ENCODE peak calls at places on chromosomes 13 and 19, in five cellular contexts. One of them, this sample, is unnamed.

GRCh38 chr13:76385606-76386005 is 500.6 kb downstream of the KCTD12 start:
- DNase-seq in HAP-1: no peak
- DNase-seq in CD8-positive, alpha-beta memory T cell: no peak
- DNase-seq in left ventricle myocardium inferior: no peak
- DNase-seq in CD8-positive, alpha-beta T cell: no peak
- DNase-seq in this sample: no peak

GRCh38 chr13:67042556-67042955 is 187.6 kb downstream of the PCDH9 start:
- DNase-seq in CD8-positive, alpha-beta T cell: no peak
- DNase-seq in HAP-1: no peak
- DNase-seq in CD8-positive, alpha-beta memory T cell: no peak
- DNase-seq in left ventricle myocardium inferior: no peak
- DNase-seq in this sample: no peak

GRCh38 chr19:7533925-7534480 is 1.5 kb upstream of the PNPLA6 start:
- DNase-seq in HAP-1: no peak
- DNase-seq in left ventricle myocardium inferior: peak; percentile 88
- DNase-seq in CD8-positive, alpha-beta T cell: peak; percentile 86
- DNase-seq in CD8-positive, alpha-beta memory T cell: peak; percentile 77
- DNase-seq in this sample: peak; percentile 95

GRCh38 chr13:76832258-76832988 is 53.8 kb downstream of the KCTD12 start:
- DNase-seq in left ventricle myocardium inferior: no peak
- DNase-seq in CD8-positive, alpha-beta memory T cell: no peak
- DNase-seq in CD8-positive, alpha-beta T cell: no peak
- DNase-seq in HAP-1: no peak
- DNase-seq in this sample: no peak

GRCh38 chr13:100634686-100635085 is 39.9 kb downstream of the TMTC4 start:
- DNase-seq in CD8-positive, alpha-beta T cell: no peak
- DNase-seq in HAP-1: no peak
- DNase-seq in left ventricle myocardium inferior: no peak
- DNase-seq in CD8-positive, alpha-beta memory T cell: no peak
- DNase-seq in this sample: no peak

GRCh38 chr13:30486230-30487074 is 20.7 kb upstream of the HMGB1 start:
- DNase-seq in CD8-positive, alpha-beta memory T cell: no peak
- DNase-seq in HAP-1: no peak
- DNase-seq in left ventricle myocardium inferior: no peak
- DNase-seq in CD8-positive, alpha-beta T cell: no peak
- DNase-seq in this sample: no peak

GRCh38 chr19:18699403-18700054 is 16.0 kb downstream of the CRTC1 start:
- DNase-seq in CD8-positive, alpha-beta T cell: no peak
- DNase-seq in left ventricle myocardium inferior: no peak
- DNase-seq in HAP-1: no peak
- DNase-seq in CD8-positive, alpha-beta memory T cell: peak; percentile 12
- DNase-seq in this sample: no peak

GRCh38 chr13:25196971-25197370 is 24.9 kb upstream of the AMER2 start:
- DNase-seq in CD8-positive, alpha-beta memory T cell: no peak
- DNase-seq in HAP-1: no peak
- DNase-seq in CD8-positive, alpha-beta T cell: no peak
- DNase-seq in left ventricle myocardium inferior: no peak
- DNase-seq in this sample: no peak

GRCh38 chr13:97114696-97115095 is 107.4 kb upstream of the MBNL2 start:
- DNase-seq in left ventricle myocardium inferior: no peak
- DNase-seq in CD8-positive, alpha-beta memory T cell: no peak
- DNase-seq in HAP-1: no peak
- DNase-seq in CD8-positive, alpha-beta T cell: no peak
- DNase-seq in this sample: no peak

GRCh38 chr13:107202371-107203023 is 634.6 kb upstream of the ARGLU1 start:
- DNase-seq in CD8-positive, alpha-beta T cell: no peak
- DNase-seq in left ventricle myocardium inferior: peak; percentile 31
- DNase-seq in HAP-1: no peak
- DNase-seq in CD8-positive, alpha-beta memory T cell: no peak
- DNase-seq in this sample: no peak

GRCh38 chr13:63595811-63596210 is 2180.2 kb upstream of the PCDH20 start:
- DNase-seq in CD8-positive, alpha-beta T cell: no peak
- DNase-seq in HAP-1: no peak
- DNase-seq in CD8-positive, alpha-beta memory T cell: no peak
- DNase-seq in left ventricle myocardium inferior: no peak
- DNase-seq in this sample: no peak

GRCh38 chr13:43054803-43055802 is 31.7 kb downstream of the DNAJC15 start:
- DNase-seq in CD8-positive, alpha-beta T cell: peak; percentile 56
- DNase-seq in HAP-1: peak; percentile 88
- DNase-seq in CD8-positive, alpha-beta memory T cell: peak; percentile 56
- DNase-seq in left ventricle myocardium inferior: no peak
- DNase-seq in this sample: no peak

GRCh38 chr19:18418725-18419194 is 438 bp upstream of the SSBP4 start:
- DNase-seq in HAP-1: peak; percentile 25
- DNase-seq in left ventricle myocardium inferior: no peak
- DNase-seq in CD8-positive, alpha-beta T cell: no peak
- DNase-seq in CD8-positive, alpha-beta memory T cell: peak; percentile 40
- DNase-seq in this sample: peak; percentile 56

GRCh38 chr19:14473915-14474578 is 1.1 kb downstream of the PTGER1 start:
- DNase-seq in CD8-positive, alpha-beta memory T cell: no peak
- DNase-seq in HAP-1: no peak
- DNase-seq in left ventricle myocardium inferior: no peak
- DNase-seq in CD8-positive, alpha-beta T cell: no peak
- DNase-seq in this sample: peak; percentile 56

GRCh38 chr19:35458821-35459391 is 10.8 kb downstream of the FFAR2 start:
- DNase-seq in CD8-positive, alpha-beta T cell: no peak
- DNase-seq in left ventricle myocardium inferior: no peak
- DNase-seq in CD8-positive, alpha-beta memory T cell: no peak
- DNase-seq in HAP-1: no peak
- DNase-seq in this sample: no peak

GRCh38 chr13:51614350-51614786 is 30.1 kb downstream of the WDFY2 start:
- DNase-seq in left ventricle myocardium inferior: no peak
- DNase-seq in CD8-positive, alpha-beta memory T cell: peak; percentile 52
- DNase-seq in CD8-positive, alpha-beta T cell: peak; percentile 58
- DNase-seq in HAP-1: no peak
- DNase-seq in this sample: peak; percentile 52

GRCh38 chr13:19665427-19665859 is 32.0 kb downstream of the MPHOSPH8 start:
- DNase-seq in left ventricle myocardium inferior: no peak
- DNase-seq in CD8-positive, alpha-beta memory T cell: no peak
- DNase-seq in HAP-1: no peak
- DNase-seq in CD8-positive, alpha-beta T cell: no peak
- DNase-seq in this sample: no peak

GRCh38 chr13:110063490-110063889 is 243.5 kb downstream of the COL4A1 start:
- DNase-seq in HAP-1: no peak
- DNase-seq in CD8-positive, alpha-beta T cell: no peak
- DNase-seq in left ventricle myocardium inferior: no peak
- DNase-seq in CD8-positive, alpha-beta memory T cell: no peak
- DNase-seq in this sample: no peak

GRCh38 chr19:3499738-3500428 is 591 bp downstream of the DOHH start:
- DNase-seq in CD8-positive, alpha-beta T cell: no peak
- DNase-seq in CD8-positive, alpha-beta memory T cell: no peak
- DNase-seq in left ventricle myocardium inferior: no peak
- DNase-seq in HAP-1: no peak
- DNase-seq in this sample: no peak

GRCh38 chr13:51342706-51343105 is 3.2 kb downstream of the SERPINE3 start:
- DNase-seq in CD8-positive, alpha-beta memory T cell: no peak
- DNase-seq in CD8-positive, alpha-beta T cell: no peak
- DNase-seq in left ventricle myocardium inferior: no peak
- DNase-seq in HAP-1: no peak
- DNase-seq in this sample: no peak

GRCh38 chr19:5108866-5109265 is 140.0 kb downstream of the KDM4B start:
- DNase-seq in CD8-positive, alpha-beta memory T cell: no peak
- DNase-seq in left ventricle myocardium inferior: no peak
- DNase-seq in HAP-1: no peak
- DNase-seq in CD8-positive, alpha-beta T cell: no peak
- DNase-seq in this sample: no peak
- H3K36me3 ChIP-seq in CD8-positive, alpha-beta memory T cell: no peaks in the 10 kb centered on the region
- H3K36me3 ChIP-seq in left ventricle myocardium inferior: peaks cover 54% of the 10 kb centered on the region
- H3K36me3 ChIP-seq in HAP-1: no peaks in the 10 kb centered on the region
- H3K36me3 ChIP-seq in CD8-positive, alpha-beta T cell: peaks cover 3% of the 10 kb centered on the region
- H3K36me3 ChIP-seq in this sample: peaks cover 42% of the 10 kb centered on the region

GRCh38 chr19:12766051-12766521 is 9.3 kb downstream of the HOOK2 start:
- DNase-seq in left ventricle myocardium inferior: peak; percentile 90
- DNase-seq in CD8-positive, alpha-beta memory T cell: peak; percentile 78
- DNase-seq in HAP-1: no peak
- DNase-seq in CD8-positive, alpha-beta T cell: peak; percentile 89
- DNase-seq in this sample: peak; percentile 76
- H3K4me3 ChIP-seq in left ventricle myocardium inferior: peak overlapping the region; percentile 64
- H3K4me3 ChIP-seq in CD8-positive, alpha-beta memory T cell: no peak overlapping the region
- H3K4me3 ChIP-seq in HAP-1: no peak overlapping the region
- H3K4me3 ChIP-seq in CD8-positive, alpha-beta T cell: no peak overlapping the region
- H3K4me3 ChIP-seq in this sample: peak overlapping the region; percentile 52

DNA sequence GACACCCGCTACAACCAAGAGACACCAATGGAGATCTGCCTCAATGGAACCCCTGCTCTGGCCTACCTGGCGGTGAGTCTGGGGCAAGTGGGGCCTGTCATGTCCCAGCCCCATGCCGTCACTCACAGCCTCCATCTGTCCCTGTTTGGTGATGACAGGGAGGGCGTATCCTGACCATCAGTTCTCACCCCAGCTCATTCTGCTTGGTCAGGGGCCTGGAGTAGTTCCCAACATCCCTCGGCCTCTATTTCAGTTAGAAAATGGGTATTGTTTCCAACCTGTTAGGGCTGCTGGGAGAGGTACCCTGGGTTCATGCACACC is 18.2 kb downstream of the HIPK4 start:
- DNase-seq in CD8-positive, alpha-beta T cell: no peak
- DNase-seq in HAP-1: no peak
- DNase-seq in CD8-positive, alpha-beta memory T cell: no peak
- DNase-seq in left ventricle myocardium inferior: no peak
- DNase-seq in this sample: no peak
- H3K36me3 ChIP-seq in CD8-positive, alpha-beta T cell: peaks cover 5% of the 10 kb centered on the region
- H3K36me3 ChIP-seq in HAP-1: no peaks in the 10 kb centered on the region
- H3K36me3 ChIP-seq in CD8-positive, alpha-beta memory T cell: peaks cover 8% of the 10 kb centered on the region
- H3K36me3 ChIP-seq in left ventricle myocardium inferior: peaks cover 89% of the 10 kb centered on the region
- H3K36me3 ChIP-seq in this sample: no peaks in the 10 kb centered on the region

GRCh38 chr19:46788968-46789338 is 559 bp upstream of the SLC1A5 start:
- DNase-seq in HAP-1: no peak
- DNase-seq in CD8-positive, alpha-beta memory T cell: no peak
- DNase-seq in CD8-positive, alpha-beta T cell: no peak
- DNase-seq in left ventricle myocardium inferior: no peak
- DNase-seq in this sample: no peak
- H3K4me3 ChIP-seq in HAP-1: peak overlapping the region; percentile 3
- H3K4me3 ChIP-seq in CD8-positive, alpha-beta memory T cell: peak overlapping the region; percentile 88
- H3K4me3 ChIP-seq in CD8-positive, alpha-beta T cell: peak overlapping the region; percentile 85
- H3K4me3 ChIP-seq in left ventricle myocardium inferior: peak overlapping the region; percentile 70
- H3K4me3 ChIP-seq in this sample: peak overlapping the region; percentile 67

GRCh38 chr19:45125975-45126493 is 33.1 kb downstream of the PPP1R37 start:
- DNase-seq in left ventricle myocardium inferior: peak; percentile 31
- DNase-seq in CD8-positive, alpha-beta T cell: peak; percentile 79
- DNase-seq in HAP-1: peak; percentile 45
- DNase-seq in CD8-positive, alpha-beta memory T cell: peak; percentile 61
- DNase-seq in this sample: peak; percentile 78
- H3K36me3 ChIP-seq in left ventricle myocardium inferior: peaks cover 14% of the 10 kb centered on the region
- H3K36me3 ChIP-seq in CD8-positive, alpha-beta T cell: no peaks in the 10 kb centered on the region
- H3K36me3 ChIP-seq in HAP-1: no peaks in the 10 kb centered on the region
- H3K36me3 ChIP-seq in CD8-positive, alpha-beta memory T cell: no peaks in the 10 kb centered on the region
- H3K36me3 ChIP-seq in this sample: no peaks in the 10 kb centered on the region

GRCh38 chr13:22836475-22836874 is 344.3 kb upstream of the SGCG start:
- DNase-seq in CD8-positive, alpha-beta memory T cell: no peak
- DNase-seq in CD8-positive, alpha-beta T cell: no peak
- DNase-seq in HAP-1: no peak
- DNase-seq in left ventricle myocardium inferior: no peak
- DNase-seq in this sample: no peak

GRCh38 chr13:22837980-22838615 is 342.7 kb upstream of the SGCG start:
- DNase-seq in CD8-positive, alpha-beta T cell: no peak
- DNase-seq in HAP-1: no peak
- DNase-seq in left ventricle myocardium inferior: no peak
- DNase-seq in CD8-positive, alpha-beta memory T cell: no peak
- DNase-seq in this sample: no peak

DNA sequence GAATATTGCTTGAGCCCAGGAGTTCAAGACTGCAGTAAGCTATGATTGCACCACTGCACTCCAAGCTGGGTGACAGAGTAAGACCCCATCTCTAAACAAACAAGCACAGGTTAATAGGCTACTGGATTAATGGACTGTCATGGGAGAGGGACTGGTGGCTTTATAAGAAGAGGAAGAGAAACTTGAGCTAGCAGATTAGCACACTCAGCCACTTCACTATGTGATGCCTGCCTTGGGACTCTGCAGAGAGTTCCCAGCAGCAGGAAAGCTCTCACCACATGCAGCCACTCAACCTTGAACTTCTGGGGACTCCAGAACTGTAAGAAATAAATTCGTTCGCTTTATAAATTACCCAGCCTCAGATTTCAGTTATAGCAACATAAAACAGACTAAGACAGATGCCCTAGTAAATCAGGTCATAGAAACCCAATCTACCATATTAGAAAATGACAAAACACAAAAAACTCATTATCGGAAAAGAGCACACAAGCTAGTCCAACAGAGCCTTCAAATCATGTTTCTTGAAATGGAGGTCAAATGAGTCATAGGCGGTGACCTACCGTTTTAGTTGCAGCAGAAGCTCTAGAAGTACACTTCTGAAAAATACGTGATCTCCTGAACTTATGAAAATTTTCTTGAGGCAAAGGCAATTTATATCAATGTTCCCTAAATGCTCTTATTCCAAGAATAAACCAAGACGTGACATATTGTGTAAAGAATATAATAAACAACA is 341.1 kb upstream of the SGCG start:
- DNase-seq in CD8-positive, alpha-beta T cell: no peak
- DNase-seq in HAP-1: no peak
- DNase-seq in CD8-positive, alpha-beta memory T cell: no peak
- DNase-seq in left ventricle myocardium inferior: no peak
- DNase-seq in this sample: no peak
- H3K4me3 ChIP-seq in CD8-positive, alpha-beta T cell: no peak overlapping the region
- H3K4me3 ChIP-seq in HAP-1: no peak overlapping the region
- H3K4me3 ChIP-seq in CD8-positive, alpha-beta memory T cell: no peak overlapping the region
- H3K4me3 ChIP-seq in left ventricle myocardium inferior: no peak overlapping the region
- H3K4me3 ChIP-seq in this sample: no peak overlapping the region

DNA sequence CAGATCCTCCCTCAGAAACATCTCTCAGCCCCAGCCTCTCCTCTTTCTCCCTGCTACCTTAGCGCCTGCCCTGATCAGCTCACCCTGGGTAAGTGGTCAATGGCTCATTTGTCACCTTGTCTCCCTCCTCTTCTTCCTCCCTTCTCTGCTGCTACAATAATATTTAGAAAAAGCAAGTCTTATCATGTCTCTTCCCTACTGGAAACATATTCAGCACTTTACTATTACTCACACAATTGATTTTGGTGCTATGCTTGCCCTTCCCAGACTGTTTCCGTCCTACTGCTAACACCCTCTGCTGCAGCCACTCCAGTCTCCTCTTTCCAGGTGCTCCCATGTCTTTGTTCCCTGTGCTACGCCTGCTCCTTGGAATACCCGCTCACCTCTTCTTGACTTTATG is 35.8 kb downstream of the ESD start:
- DNase-seq in CD8-positive, alpha-beta T cell: no peak
- DNase-seq in CD8-positive, alpha-beta memory T cell: no peak
- DNase-seq in HAP-1: no peak
- DNase-seq in left ventricle myocardium inferior: no peak
- DNase-seq in this sample: no peak
- H3K36me3 ChIP-seq in CD8-positive, alpha-beta T cell: no peaks in the 10 kb centered on the region
- H3K36me3 ChIP-seq in CD8-positive, alpha-beta memory T cell: no peaks in the 10 kb centered on the region
- H3K36me3 ChIP-seq in HAP-1: no peaks in the 10 kb centered on the region
- H3K36me3 ChIP-seq in left ventricle myocardium inferior: no peaks in the 10 kb centered on the region
- H3K36me3 ChIP-seq in this sample: no peaks in the 10 kb centered on the region